ENCODE peak calls at places on chromosome 18, in five cellular contexts. One of them, this sample, is unnamed.

GRCh38 chr18:47749195-47749973 is 181.1 kb downstream of the SMAD2 start:
- DNase-seq in H1: peak; percentile 41
- DNase-seq in H9: peak; percentile 78
- DNase-seq in mesenchymal stem cell: peak; percentile 47
- DNase-seq in neuronal stem cell: peak; percentile 79
- DNase-seq in this sample: peak; percentile 88

GRCh38 chr18:45802814-45803492 is 22.5 kb upstream of the SIGLEC15 start:
- DNase-seq in H1: no peak
- DNase-seq in H9: no peak
- DNase-seq in mesenchymal stem cell: peak; percentile 98
- DNase-seq in neuronal stem cell: no peak
- DNase-seq in this sample: no peak

GRCh38 chr18:71327443-71328120 is 1038.7 kb downstream of the SOCS6 start:
- DNase-seq in H1: no peak
- DNase-seq in mesenchymal stem cell: no peak
- DNase-seq in H9: no peak
- DNase-seq in neuronal stem cell: no peak
- DNase-seq in this sample: no peak

GRCh38 chr18:23503967-23504352 is 649 bp downstream of the RMC1 start:
- DNase-seq in mesenchymal stem cell: peak; percentile 30
- DNase-seq in H1: no peak
- DNase-seq in H9: no peak
- DNase-seq in neuronal stem cell: no peak
- DNase-seq in this sample: peak; percentile 18

GRCh38 chr18:11272516-11272915 is 123.1 kb upstream of the PIEZO2 start:
- DNase-seq in mesenchymal stem cell: no peak
- DNase-seq in neuronal stem cell: no peak
- DNase-seq in H1: no peak
- DNase-seq in H9: no peak
- DNase-seq in this sample: no peak

GRCh38 chr18:6056171-6056932 is 161.0 kb upstream of the TMEM200C start:
- DNase-seq in H9: no peak
- DNase-seq in neuronal stem cell: peak; percentile 11
- DNase-seq in mesenchymal stem cell: peak; percentile 63
- DNase-seq in H1: no peak
- DNase-seq in this sample: no peak

GRCh38 chr18:7749510-7749981 is 182.4 kb downstream of the PTPRM start:
- DNase-seq in neuronal stem cell: no peak
- DNase-seq in H1: no peak
- DNase-seq in H9: no peak
- DNase-seq in mesenchymal stem cell: peak; percentile 46
- DNase-seq in this sample: peak; percentile 55

GRCh38 chr18:6752200-6752873 is 22.8 kb downstream of the ARHGAP28 start:
- DNase-seq in H9: peak; percentile 88
- DNase-seq in neuronal stem cell: peak; percentile 48
- DNase-seq in H1: peak; percentile 84
- DNase-seq in mesenchymal stem cell: peak; percentile 84
- DNase-seq in this sample: no peak

GRCh38 chr18:24539866-24540604 is 79.6 kb downstream of the HRH4 start:
- DNase-seq in neuronal stem cell: no peak
- DNase-seq in H1: no peak
- DNase-seq in mesenchymal stem cell: no peak
- DNase-seq in H9: no peak
- DNase-seq in this sample: no peak

GRCh38 chr18:44927127-44927849 is 246.6 kb downstream of the SETBP1 start:
- DNase-seq in H9: no peak
- DNase-seq in H1: no peak
- DNase-seq in neuronal stem cell: no peak
- DNase-seq in mesenchymal stem cell: no peak
- DNase-seq in this sample: no peak

GRCh38 chr18:50559750-50560680 is at the start of gene MAPK4:
- DNase-seq in mesenchymal stem cell: no peak
- DNase-seq in H1: no peak
- DNase-seq in H9: peak; percentile 42
- DNase-seq in neuronal stem cell: peak; percentile 48
- DNase-seq in this sample: peak; percentile 9

GRCh38 chr18:32889620-32890593 is 117.1 kb upstream of the KLHL14 start:
- DNase-seq in mesenchymal stem cell: no peak
- DNase-seq in H1: no peak
- DNase-seq in neuronal stem cell: no peak
- DNase-seq in H9: peak; percentile 33
- DNase-seq in this sample: no peak

GRCh38 chr18:68454511-68455228 is 260.2 kb downstream of the TMX3 start:
- DNase-seq in neuronal stem cell: no peak
- DNase-seq in H1: no peak
- DNase-seq in mesenchymal stem cell: peak; percentile 79
- DNase-seq in H9: no peak
- DNase-seq in this sample: peak; percentile 77

GRCh38 chr18:50518787-50519520 is 40.9 kb upstream of the MAPK4 start:
- DNase-seq in mesenchymal stem cell: no peak
- DNase-seq in H9: no peak
- DNase-seq in neuronal stem cell: no peak
- DNase-seq in H1: no peak
- DNase-seq in this sample: no peak

GRCh38 chr18:6842081-6842480 is 112.6 kb downstream of the ARHGAP28 start:
- DNase-seq in H1: no peak
- DNase-seq in neuronal stem cell: no peak
- DNase-seq in H9: no peak
- DNase-seq in mesenchymal stem cell: no peak
- DNase-seq in this sample: no peak

GRCh38 chr18:8484951-8485350 is 124.3 kb upstream of the RAB12 start:
- DNase-seq in H9: no peak
- DNase-seq in H1: no peak
- DNase-seq in mesenchymal stem cell: no peak
- DNase-seq in neuronal stem cell: no peak
- DNase-seq in this sample: no peak

GRCh38 chr18:37864122-37864521 is 298.5 kb upstream of the CELF4 start:
- DNase-seq in H9: no peak
- DNase-seq in neuronal stem cell: no peak
- DNase-seq in H1: no peak
- DNase-seq in mesenchymal stem cell: no peak
- DNase-seq in this sample: no peak

GRCh38 chr18:79484661-79485621 is 89.2 kb downstream of the NFATC1 start:
- DNase-seq in H9: no peak
- DNase-seq in neuronal stem cell: peak; percentile 24
- DNase-seq in H1: no peak
- DNase-seq in mesenchymal stem cell: peak; percentile 94
- DNase-seq in this sample: peak; percentile 32

GRCh38 chr18:79481041-79481790 is 85.5 kb downstream of the NFATC1 start:
- DNase-seq in H1: no peak
- DNase-seq in H9: no peak
- DNase-seq in mesenchymal stem cell: no peak
- DNase-seq in neuronal stem cell: no peak
- DNase-seq in this sample: no peak

GRCh38 chr18:79486356-79487197 is 90.8 kb downstream of the NFATC1 start:
- DNase-seq in neuronal stem cell: no peak
- DNase-seq in mesenchymal stem cell: no peak
- DNase-seq in H1: no peak
- DNase-seq in H9: no peak
- DNase-seq in this sample: no peak

GRCh38 chr18:79485788-79486355 is 90.1 kb downstream of the NFATC1 start:
- DNase-seq in H1: no peak
- DNase-seq in H9: no peak
- DNase-seq in mesenchymal stem cell: peak; percentile 85
- DNase-seq in neuronal stem cell: no peak
- DNase-seq in this sample: peak; percentile 43

GRCh38 chr18:79483971-79484491 is 88.3 kb downstream of the NFATC1 start:
- DNase-seq in neuronal stem cell: no peak
- DNase-seq in H1: no peak
- DNase-seq in mesenchymal stem cell: no peak
- DNase-seq in H9: no peak
- DNase-seq in this sample: no peak
- H2AK5ac ChIP-seq in neuronal stem cell: peak overlapping the region; percentile 100
- H2AK5ac ChIP-seq in H1: no peak overlapping the region
- H2AK5ac ChIP-seq in mesenchymal stem cell: peak overlapping the region; percentile 8
- H2AK5ac ChIP-seq in H9: no peak overlapping the region
- H2AK5ac ChIP-seq in this sample: no peak overlapping the region

GRCh38 chr18:22412502-22412901 is 5.2 kb downstream of the CTAGE1 start:
- DNase-seq in H9: no peak
- DNase-seq in neuronal stem cell: no peak
- DNase-seq in H1: no peak
- DNase-seq in mesenchymal stem cell: no peak
- DNase-seq in this sample: peak; percentile 71
- H2BK12ac ChIP-seq in H9: no peak overlapping the region
- H2BK12ac ChIP-seq in neuronal stem cell: no peak overlapping the region
- H2BK12ac ChIP-seq in H1: no peak overlapping the region
- H2BK12ac ChIP-seq in mesenchymal stem cell: no peak overlapping the region
- H2BK12ac ChIP-seq in this sample: no peak overlapping the region

DNA sequence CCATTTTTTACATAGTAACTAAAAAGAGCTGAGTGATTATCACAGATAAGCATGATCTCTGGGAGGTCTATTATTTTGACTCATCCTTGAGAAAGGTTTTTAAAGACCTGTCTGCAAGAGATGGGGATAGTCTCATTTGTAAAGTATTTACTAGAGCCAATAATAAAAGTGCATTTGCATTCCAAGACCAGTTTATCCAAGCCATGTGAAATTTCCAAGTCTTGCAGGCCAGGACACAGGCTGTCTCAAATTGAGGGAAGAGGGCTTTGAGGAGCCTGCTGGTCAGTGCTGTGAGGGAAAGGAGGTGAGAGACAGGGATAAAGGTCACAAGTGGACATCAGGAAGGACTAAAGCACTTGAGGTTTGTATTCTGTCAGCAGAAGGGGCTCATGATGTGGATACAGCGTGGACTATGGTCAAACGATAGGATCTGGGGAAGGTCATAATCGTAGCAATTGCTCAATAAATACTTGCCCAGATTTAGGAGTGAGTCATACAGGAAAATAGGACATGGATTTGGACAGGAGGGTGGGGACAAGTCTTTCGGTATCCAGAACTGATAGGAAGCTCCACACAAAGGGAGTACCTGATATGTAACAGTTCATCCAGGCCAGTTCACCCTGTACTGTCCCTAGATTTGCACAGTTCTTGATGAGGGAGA is 6.6 kb upstream of the CDH2 start:
- DNase-seq in neuronal stem cell: no peak
- DNase-seq in H9: no peak
- DNase-seq in H1: no peak
- DNase-seq in mesenchymal stem cell: peak; percentile 25
- DNase-seq in this sample: peak; percentile 64
- H3K4ac ChIP-seq in neuronal stem cell: no peak overlapping the region
- H3K4ac ChIP-seq in H9: no peak overlapping the region
- H3K4ac ChIP-seq in H1: peak overlapping the region; percentile 8
- H3K4ac ChIP-seq in mesenchymal stem cell: no peak overlapping the region
- H3K4ac ChIP-seq in this sample: no peak overlapping the region

GRCh38 chr18:36583155-36583745 is 245.6 kb downstream of the TPGS2 start:
- DNase-seq in neuronal stem cell: peak; percentile 63
- DNase-seq in H9: peak; percentile 86
- DNase-seq in mesenchymal stem cell: no peak
- DNase-seq in H1: peak; percentile 71
- DNase-seq in this sample: no peak
- H2AK5ac ChIP-seq in neuronal stem cell: no peak overlapping the region
- H2AK5ac ChIP-seq in H9: no peak overlapping the region
- H2AK5ac ChIP-seq in mesenchymal stem cell: no peak overlapping the region
- H2AK5ac ChIP-seq in H1: no peak overlapping the region
- H2AK5ac ChIP-seq in this sample: no peak overlapping the region

DNA sequence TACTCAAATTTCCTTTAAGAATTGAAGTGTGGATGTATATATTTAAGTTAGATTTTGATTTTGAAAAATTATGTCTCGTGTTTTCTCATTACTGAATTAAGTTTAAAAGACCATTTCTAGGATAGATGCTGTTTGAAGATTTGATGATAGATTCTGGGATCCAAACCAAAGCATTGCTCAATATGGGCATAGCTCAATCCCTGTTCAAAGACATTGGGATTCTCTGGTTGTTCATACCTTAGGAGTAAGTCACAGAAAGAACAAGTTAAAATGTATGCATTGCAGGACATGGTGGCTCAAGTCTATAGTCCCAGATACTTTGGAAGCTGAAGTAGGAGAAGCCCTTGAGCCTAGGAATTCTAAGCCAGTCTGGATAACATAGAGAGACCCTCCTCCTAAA is 622.3 kb downstream of the ADCYAP1 start:
- DNase-seq in mesenchymal stem cell: no peak
- DNase-seq in H9: no peak
- DNase-seq in neuronal stem cell: no peak
- DNase-seq in H1: no peak
- DNase-seq in this sample: peak; percentile 57
- H2BK12ac ChIP-seq in mesenchymal stem cell: no peak overlapping the region
- H2BK12ac ChIP-seq in H9: no peak overlapping the region
- H2BK12ac ChIP-seq in neuronal stem cell: no peak overlapping the region
- H2BK12ac ChIP-seq in H1: no peak overlapping the region
- H2BK12ac ChIP-seq in this sample: no peak overlapping the region